ENCODE peak calls at places on chromosomes 6 and 20, in eight cellular contexts. G is mucosa of descending colon; U is CD8-positive, alpha-beta T cell; C is dorsolateral prefrontal cortex; L is AG04449; D is right lobe of liver; V is fibroblast of lung; W is CD4-positive, alpha-beta T cell. X is an unnamed sample.

GRCh38 chr20:50931306-50932015 is at the start of gene ADNP:
- DNase-seq in U (peak), W (peak), G (peak), D (peak), C (peak), V (peak), L (no peak), X (peak)

GRCh38 chr6:28597217-28597835 is 71.6 kb downstream of the GPX5 start:
- DNase-seq in D (no peak), V (peak), W (no peak), L (no peak), G (no peak), C (no peak), U (no peak), X (peak)

GRCh38 chr6:75117701-75118100 is 88.2 kb downstream of the COL12A1 start:
- DNase-seq in D (no peak), L (no peak), V (peak), W (no peak), G (no peak), U (no peak), C (no peak), X (no peak)

GRCh38 chr6:108260126-108260808 is 573 bp downstream of the SNX3 start:
- DNase-seq in V (peak), W (no peak), C (peak), D (peak), G (peak), L (no peak), U (no peak), X (no peak)

GRCh38 chr20:6599876-6600275 is 167.6 kb upstream of the BMP2 start:
- DNase-seq in C (no peak), L (no peak), V (peak), U (no peak), D (no peak), W (no peak), G (no peak), X (no peak)

GRCh38 chr20:33651562-33652048 is 10.5 kb upstream of the C20orf144 start:
- DNase-seq in C (no peak), D (no peak), U (no peak), V (peak), W (no peak), L (no peak), G (no peak), X (no peak)

GRCh38 chr6:43870660-43871061 is 100.7 kb downstream of the VEGFA start:
- DNase-seq in V (peak), W (no peak), C (no peak), D (no peak), U (no peak), L (no peak), G (no peak), X (no peak)

GRCh38 chr6:39348740-39349139 is 26.2 kb upstream of the KCNK16 start:
- DNase-seq in V (no peak), C (no peak), U (no peak), D (no peak), G (no peak), L (no peak), W (no peak), X (no peak)

GRCh38 chr20:38057351-38057972 is 23.9 kb downstream of the RPRD1B start:
- DNase-seq in W (peak), U (peak), G (peak), C (peak), L (no peak), V (peak), D (peak), X (peak)

GRCh38 chr6:82840571-82840970 is 225.1 kb downstream of the UBE3D start:
- DNase-seq in L (no peak), U (no peak), C (no peak), G (no peak), W (no peak), V (peak), D (no peak), X (no peak)

GRCh38 chr6:3515669-3516068 is 58.8 kb upstream of the SLC22A23 start:
- DNase-seq in W (no peak), G (no peak), V (no peak), D (no peak), L (no peak), U (no peak), C (no peak), X (no peak)

GRCh38 chr6:42783177-42783875 is 1.5 kb downstream of the BICRAL start:
- DNase-seq in L (no peak), D (peak), U (peak), V (peak), W (peak), G (peak), C (peak), X (no peak)

GRCh38 chr6:84466521-84466920 is 239.1 kb upstream of the CEP162 start:
- DNase-seq in U (no peak), G (no peak), C (no peak), D (no peak), L (peak), W (no peak), V (peak), X (no peak)

GRCh38 chr6:148530394-148530923 is 187.8 kb downstream of the SASH1 start:
- DNase-seq in C (no peak), L (peak), V (peak), U (no peak), W (no peak), G (no peak), D (no peak), X (peak)

GRCh38 chr6:13635948-13636658 is 21.0 kb downstream of the NOL7 start:
- DNase-seq in C (no peak), U (no peak), D (no peak), L (no peak), G (no peak), V (no peak), W (no peak), X (no peak)

GRCh38 chr6:169671563-169671962 is 30.3 kb downstream of the WDR27 start:
- DNase-seq in G (no peak), D (no peak), U (no peak), L (no peak), C (no peak), V (no peak), W (no peak), X (no peak)

GRCh38 chr6:67237276-67237675 is 1397.8 kb upstream of the ADGRB3 start:
- DNase-seq in G (no peak), U (no peak), D (no peak), C (no peak), V (no peak), W (no peak), L (no peak), X (no peak)

GRCh38 chr6:85464260-85464644 is 14.4 kb downstream of the NT5E start:
- DNase-seq in W (no peak), L (peak), C (no peak), G (no peak), D (no peak), U (no peak), V (peak), X (peak)

GRCh38 chr6:133896344-133896721 is 7.4 kb downstream of the TCF21 start:
- DNase-seq in D (no peak), V (no peak), C (no peak), W (no peak), G (no peak), U (no peak), L (no peak), X (no peak)

GRCh38 chr6:97958143-97958542 is 675.1 kb upstream of the MMS22L start:
- DNase-seq in L (no peak), U (no peak), D (no peak), W (no peak), C (peak), V (peak), G (peak), X (no peak)

GRCh38 chr6:99514089-99514488 is 1.1 kb downstream of the USP45 start:
- DNase-seq in U (no peak), V (peak), C (no peak), G (no peak), W (no peak), D (no peak), L (no peak), X (no peak)

GRCh38 chr20:57787969-57788781 is 78.4 kb upstream of the PMEPA1 start:
- DNase-seq in V (no peak), D (no peak), L (no peak), U (no peak), W (no peak), G (no peak), C (no peak), X (no peak)

GRCh38 chr6:108156938-108157233 is 8.9 kb upstream of the NR2E1 start:
- DNase-seq in G (no peak), W (no peak), C (no peak), L (no peak), D (no peak), V (no peak), U (no peak), X (no peak)

GRCh38 chr6:2791124-2792050 is 26.2 kb downstream of the WRNIP1 start:
- DNase-seq in C (peak), D (no peak), L (peak), U (no peak), G (no peak), V (peak), W (peak), X (peak)

GRCh38 chr6:41705996-41706835 is 29.2 kb downstream of the TFEB start:
- DNase-seq in V (peak), U (peak), G (peak), D (peak), C (peak), W (no peak), L (no peak), X (peak)

GRCh38 chr20:38210741-38211140 is 45.7 kb upstream of the TGM2 start:
- DNase-seq in D (no peak), C (no peak), U (no peak), G (no peak), W (no peak), L (no peak), V (peak), X (no peak)

GRCh38 chr20:35369804-35370203 is 42.0 kb downstream of the UQCC1 start:
- DNase-seq in D (no peak), W (no peak), C (no peak), U (no peak), V (peak), G (no peak), L (peak), X (no peak)

GRCh38 chr20:59123011-59123676 is 40.5 kb upstream of the ZNF831 start:
- DNase-seq in D (no peak), V (no peak), U (peak), W (peak), G (no peak), C (no peak), L (no peak), X (no peak)

GRCh38 chr20:3277686-3278465 is 38.9 kb upstream of the SLC4A11 start:
- DNase-seq in V (no peak), D (no peak), U (no peak), C (no peak), W (no peak), G (no peak), L (no peak), X (no peak)

GRCh38 chr6:98634569-98634968 is 199.8 kb upstream of the POU3F2 start:
- DNase-seq in D (no peak), G (no peak), W (no peak), L (no peak), V (no peak), C (no peak), U (no peak), X (no peak)

GRCh38 chr6:129029778-129030177 is 146.8 kb downstream of the LAMA2 start:
- DNase-seq in C (no peak), V (no peak), U (no peak), L (no peak), W (no peak), D (no peak), G (no peak), X (no peak)

GRCh38 chr6:130693944-130694343 is 133.3 kb upstream of the SMLR1 start:
- DNase-seq in U (no peak), L (no peak), C (no peak), V (no peak), W (no peak), G (no peak), D (no peak), X (no peak)

GRCh38 chr20:36217226-36217625 is 19.1 kb upstream of the AAR2 start:
- DNase-seq in V (no peak), G (no peak), U (no peak), D (no peak), L (no peak), W (no peak), C (no peak), X (no peak)

GRCh38 chr20:62675156-62675871 is 33.0 kb downstream of the SLCO4A1 start:
- DNase-seq in W (no peak), V (peak), D (no peak), L (no peak), C (no peak), U (no peak), G (no peak), X (no peak)

GRCh38 chr6:32116674-32117073 is 7.5 kb upstream of the TNXB start:
- DNase-seq in U (no peak), W (no peak), G (no peak), D (no peak), C (no peak), L (no peak), V (no peak), X (no peak)
- TF ChIP-seq CTCF in U (peak), W (no peak), G (no peak), D (peak), C (peak), L (peak), V (peak), X (peak)

GRCh38 chr6:162964703-162965140 is 236.9 kb downstream of the PACRG start:
- DNase-seq in C (no peak), U (no peak), L (peak), D (no peak), G (no peak), V (peak), W (no peak), X (peak)
- TF ChIP-seq CTCF in C (no peak), U (no peak), L (no peak), D (no peak), G (no peak), V (no peak), W (no peak), X (no peak)

DNA sequence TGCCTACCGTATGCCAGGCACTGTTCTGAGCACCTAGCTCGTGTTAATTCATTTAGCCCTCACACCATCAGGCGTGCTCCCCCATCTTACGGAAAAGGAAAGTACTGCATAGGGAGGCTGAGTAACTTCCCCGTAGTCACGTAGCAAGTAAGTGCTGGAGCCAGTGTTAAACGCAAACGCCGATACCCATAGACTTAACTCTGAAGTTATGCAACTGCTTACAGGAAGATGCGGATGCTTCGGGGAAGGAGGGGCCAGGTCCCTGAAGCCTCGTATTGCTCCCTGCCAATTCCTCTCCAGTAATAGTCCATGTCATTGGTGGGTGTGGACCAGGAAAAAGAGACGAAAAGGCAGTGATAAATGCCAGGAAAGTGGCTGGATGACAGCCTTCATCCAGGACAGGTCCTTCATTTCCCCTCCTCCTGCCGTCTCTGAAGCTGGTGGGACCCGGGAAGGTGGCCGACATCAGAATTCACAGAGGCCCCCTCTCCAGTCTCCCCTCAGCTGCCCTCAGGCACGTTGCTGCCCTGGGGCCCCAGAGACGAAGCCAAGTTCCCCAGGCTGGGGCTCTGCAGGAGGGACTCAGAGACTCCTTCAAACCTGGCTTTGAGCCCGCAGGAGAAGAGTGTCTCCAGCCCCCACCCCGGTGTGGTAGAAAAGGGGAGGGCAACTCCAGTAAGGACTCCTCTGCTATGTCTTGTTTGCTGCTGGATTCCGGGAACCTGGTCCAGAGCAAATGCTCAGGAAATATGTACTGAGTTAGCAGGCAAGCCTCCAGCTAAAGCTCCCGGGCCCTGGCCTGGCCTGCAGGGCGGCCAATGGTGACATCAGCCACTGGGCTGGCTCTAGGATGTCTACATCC is 37.7 kb downstream of the RAB44 start:
- DNase-seq in L (peak), V (peak), U (no peak), W (no peak), G (peak), C (no peak), D (peak), X (peak)
- TF ChIP-seq CTCF in L (peak), V (peak), U (no peak), W (no peak), G (no peak), C (no peak), D (no peak), X (peak)

GRCh38 chr20:23060629-23061028 is 11.2 kb upstream of the THBD start:
- DNase-seq in D (no peak), G (no peak), U (no peak), C (no peak), W (no peak), L (no peak), V (no peak), X (no peak)

GRCh38 chr20:23061262-23061661 is 11.8 kb upstream of the THBD start:
- DNase-seq in V (no peak), W (no peak), L (no peak), U (no peak), C (no peak), G (no peak), D (no peak), X (no peak)

GRCh38 chr20:23061713-23062561 is 12.5 kb upstream of the THBD start:
- DNase-seq in U (no peak), G (no peak), C (no peak), D (no peak), V (peak), L (peak), W (no peak), X (no peak)

GRCh38 chr20:23059831-23060230 is 10.4 kb upstream of the THBD start:
- DNase-seq in L (no peak), W (no peak), G (no peak), C (no peak), V (no peak), D (no peak), U (no peak), X (no peak)

DNA sequence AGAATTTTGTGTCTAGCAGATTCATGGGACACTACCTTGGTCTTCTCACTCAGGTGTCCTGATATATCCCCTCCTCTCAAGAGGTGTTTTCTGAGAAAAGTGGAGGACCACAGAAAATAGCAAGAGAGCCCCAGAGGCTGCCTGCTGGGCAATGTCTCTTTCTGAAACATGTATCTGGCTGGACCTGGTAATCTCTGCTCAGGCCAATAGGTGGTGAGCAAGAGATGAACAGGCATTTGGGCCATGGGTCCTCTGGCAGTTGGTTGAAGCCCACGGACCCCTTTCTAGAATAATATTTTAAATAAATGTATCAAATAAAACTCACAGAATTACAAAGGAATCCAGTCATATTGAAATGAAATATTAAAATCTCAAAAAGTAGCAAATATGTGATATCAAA is 8.8 kb upstream of the THBD start:
- DNase-seq in G (no peak), U (no peak), L (no peak), D (no peak), W (no peak), C (no peak), V (no peak), X (no peak)
- TF ChIP-seq CTCF in G (no peak), U (no peak), L (no peak), D (no peak), W (no peak), C (no peak), V (peak), X (no peak)

DNA sequence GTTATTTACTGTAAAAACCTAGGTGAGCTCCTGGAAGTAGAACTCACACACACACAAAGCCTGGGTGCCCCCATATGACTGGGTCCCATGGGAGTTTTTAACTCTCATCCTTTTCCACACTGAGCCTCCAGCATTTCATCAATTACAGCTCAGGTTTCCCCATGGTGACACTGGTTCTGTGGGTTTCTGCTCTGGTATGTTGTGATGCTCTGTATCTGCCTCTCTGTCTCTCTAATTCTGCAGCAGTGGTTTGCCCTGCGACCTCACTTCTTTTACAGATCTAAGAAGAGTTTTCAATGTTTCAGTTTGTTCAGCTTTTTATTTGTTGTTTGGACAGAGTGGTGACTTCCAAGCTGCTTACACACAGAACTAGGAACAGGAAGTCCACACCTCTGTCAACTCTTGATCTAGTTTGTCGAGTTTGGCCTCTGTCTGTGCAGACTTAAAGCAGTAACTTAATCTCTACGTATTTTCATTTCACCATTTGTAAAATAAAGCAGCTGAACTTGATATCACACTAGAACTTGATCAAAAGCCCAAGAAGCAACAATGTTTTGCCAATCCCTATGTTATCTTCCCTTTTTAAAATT is 554.3 kb downstream of the EPHA7 start:
- DNase-seq in W (no peak), C (no peak), V (no peak), U (no peak), L (no peak), G (no peak), D (no peak), X (no peak)
- TF ChIP-seq CTCF in W (no peak), C (no peak), V (no peak), U (no peak), L (no peak), G (no peak), D (no peak), X (no peak)

GRCh38 chr6:153511896-153512496 is 380.9 kb upstream of the RGS17 start:
- DNase-seq in G (no peak), U (no peak), V (peak), D (no peak), L (no peak), W (no peak), C (no peak), X (no peak)
- TF ChIP-seq CTCF in G (peak), U (peak), V (peak), D (peak), L (peak), W (peak), C (peak), X (peak)

DNA sequence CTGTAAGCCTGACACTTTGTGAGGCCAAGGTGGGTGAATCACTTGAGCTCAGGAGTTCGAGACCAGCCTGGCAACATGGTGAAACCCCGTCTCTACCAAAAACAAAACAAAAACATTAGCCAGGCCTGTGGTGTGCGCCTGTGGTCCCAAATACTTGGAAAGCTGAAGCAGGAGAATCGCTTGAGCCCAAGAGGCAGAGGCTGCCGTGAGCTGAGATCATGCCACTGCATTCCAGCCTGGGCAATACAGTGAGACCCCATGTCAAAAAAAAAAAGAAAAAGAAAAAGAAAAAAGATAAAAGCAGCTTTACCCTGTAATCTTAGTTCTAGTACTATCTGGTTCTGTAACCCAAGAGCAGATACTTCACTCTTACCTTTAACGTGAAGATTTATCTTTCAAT is 27.6 kb downstream of the SSR1 start:
- DNase-seq in G (no peak), V (no peak), C (no peak), W (no peak), D (no peak), L (no peak), U (no peak), X (no peak)
- TF ChIP-seq CTCF in G (no peak), V (no peak), C (no peak), W (no peak), D (no peak), L (no peak), U (no peak), X (no peak)

GRCh38 chr6:37696841-37697735 is 595 bp downstream of the MDGA1 start:
- DNase-seq in U (peak), D (no peak), G (no peak), C (no peak), W (no peak), V (peak), L (no peak), X (no peak)
- TF ChIP-seq CTCF in U (no peak), D (peak), G (no peak), C (no peak), W (no peak), V (no peak), L (no peak), X (no peak)